ENCODE peak calls at places on chromosomes 13 and 19, in seven cellular contexts. One of them, this sample, is unnamed.

GRCh38 chr19:8253678-8254077 is 44.5 kb downstream of the CERS4 start:
- DNase-seq in activated gamma-delta T cell treated with Interleukin-2 at 50 U/mL for 16 hours: no peak
- DNase-seq in IMR-90: peak
- DNase-seq in lower lobe of right lung: no peak
- DNase-seq in iPS-NIHi11: no peak
- DNase-seq in lower leg skin: no peak
- DNase-seq in breast epithelium: no peak
- DNase-seq in this sample: no peak

GRCh38 chr13:110359840-110360301 is 52.8 kb downstream of the COL4A2 start:
- DNase-seq in lower leg skin: no peak
- DNase-seq in activated gamma-delta T cell treated with Interleukin-2 at 50 U/mL for 16 hours: no peak
- DNase-seq in IMR-90: peak
- DNase-seq in breast epithelium: no peak
- DNase-seq in iPS-NIHi11: no peak
- DNase-seq in lower lobe of right lung: no peak
- DNase-seq in this sample: no peak

GRCh38 chr13:114101325-114101821 is 31.1 kb downstream of the RASA3 start:
- DNase-seq in IMR-90: no peak
- DNase-seq in lower lobe of right lung: peak
- DNase-seq in activated gamma-delta T cell treated with Interleukin-2 at 50 U/mL for 16 hours: no peak
- DNase-seq in lower leg skin: peak
- DNase-seq in breast epithelium: peak
- DNase-seq in iPS-NIHi11: no peak
- DNase-seq in this sample: peak

GRCh38 chr19:54677217-54677616 is 14.4 kb downstream of the LILRB4 start:
- DNase-seq in iPS-NIHi11: no peak
- DNase-seq in lower lobe of right lung: no peak
- DNase-seq in activated gamma-delta T cell treated with Interleukin-2 at 50 U/mL for 16 hours: no peak
- DNase-seq in IMR-90: no peak
- DNase-seq in breast epithelium: no peak
- DNase-seq in lower leg skin: no peak
- DNase-seq in this sample: no peak

GRCh38 chr13:39616087-39616694 is 13.2 kb upstream of the LHFPL6 start:
- DNase-seq in lower lobe of right lung: no peak
- DNase-seq in breast epithelium: no peak
- DNase-seq in iPS-NIHi11: peak
- DNase-seq in IMR-90: peak
- DNase-seq in activated gamma-delta T cell treated with Interleukin-2 at 50 U/mL for 16 hours: peak
- DNase-seq in lower leg skin: no peak
- DNase-seq in this sample: peak

GRCh38 chr13:36815069-36815468 is 4.0 kb upstream of the RFXAP start:
- DNase-seq in lower lobe of right lung: no peak
- DNase-seq in lower leg skin: no peak
- DNase-seq in IMR-90: no peak
- DNase-seq in breast epithelium: no peak
- DNase-seq in activated gamma-delta T cell treated with Interleukin-2 at 50 U/mL for 16 hours: no peak
- DNase-seq in iPS-NIHi11: no peak
- DNase-seq in this sample: no peak

GRCh38 chr19:49666120-49666444 is 349 bp downstream of the BCL2L12 start:
- DNase-seq in IMR-90: no peak
- DNase-seq in breast epithelium: no peak
- DNase-seq in iPS-NIHi11: no peak
- DNase-seq in activated gamma-delta T cell treated with Interleukin-2 at 50 U/mL for 16 hours: no peak
- DNase-seq in lower leg skin: no peak
- DNase-seq in lower lobe of right lung: no peak
- DNase-seq in this sample: no peak

GRCh38 chr19:1065606-1066109 is 1.3 kb upstream of the ARHGAP45 start:
- DNase-seq in breast epithelium: no peak
- DNase-seq in IMR-90: no peak
- DNase-seq in lower lobe of right lung: peak
- DNase-seq in activated gamma-delta T cell treated with Interleukin-2 at 50 U/mL for 16 hours: no peak
- DNase-seq in iPS-NIHi11: no peak
- DNase-seq in lower leg skin: no peak
- DNase-seq in this sample: no peak

GRCh38 chr19:55358943-55359908 is 3.8 kb downstream of the GARIN5B start:
- DNase-seq in iPS-NIHi11: no peak
- DNase-seq in IMR-90: no peak
- DNase-seq in breast epithelium: no peak
- DNase-seq in lower lobe of right lung: no peak
- DNase-seq in lower leg skin: no peak
- DNase-seq in activated gamma-delta T cell treated with Interleukin-2 at 50 U/mL for 16 hours: no peak
- DNase-seq in this sample: no peak

GRCh38 chr19:29748996-29749395 is 33.9 kb upstream of the C19orf12 start:
- DNase-seq in lower leg skin: no peak
- DNase-seq in IMR-90: no peak
- DNase-seq in lower lobe of right lung: no peak
- DNase-seq in iPS-NIHi11: no peak
- DNase-seq in activated gamma-delta T cell treated with Interleukin-2 at 50 U/mL for 16 hours: no peak
- DNase-seq in breast epithelium: no peak
- DNase-seq in this sample: no peak

GRCh38 chr19:45408830-45409593 is 2.6 kb downstream of the POLR1G start:
- DNase-seq in IMR-90: no peak
- DNase-seq in iPS-NIHi11: no peak
- DNase-seq in breast epithelium: no peak
- DNase-seq in lower lobe of right lung: no peak
- DNase-seq in activated gamma-delta T cell treated with Interleukin-2 at 50 U/mL for 16 hours: no peak
- DNase-seq in lower leg skin: no peak
- DNase-seq in this sample: no peak

GRCh38 chr13:78595819-78596700 is 7.3 kb downstream of the POU4F1 start:
- DNase-seq in iPS-NIHi11: peak
- DNase-seq in lower leg skin: no peak
- DNase-seq in IMR-90: no peak
- DNase-seq in lower lobe of right lung: no peak
- DNase-seq in breast epithelium: no peak
- DNase-seq in activated gamma-delta T cell treated with Interleukin-2 at 50 U/mL for 16 hours: no peak
- DNase-seq in this sample: no peak

GRCh38 chr19:10104665-10105221 is 1.4 kb upstream of the PPAN start:
- DNase-seq in lower lobe of right lung: no peak
- DNase-seq in iPS-NIHi11: no peak
- DNase-seq in lower leg skin: no peak
- DNase-seq in breast epithelium: no peak
- DNase-seq in IMR-90: no peak
- DNase-seq in activated gamma-delta T cell treated with Interleukin-2 at 50 U/mL for 16 hours: peak
- DNase-seq in this sample: no peak

GRCh38 chr13:49410006-49410405 is 33.9 kb downstream of the CAB39L start:
- DNase-seq in breast epithelium: no peak
- DNase-seq in lower lobe of right lung: no peak
- DNase-seq in IMR-90: no peak
- DNase-seq in activated gamma-delta T cell treated with Interleukin-2 at 50 U/mL for 16 hours: no peak
- DNase-seq in iPS-NIHi11: no peak
- DNase-seq in lower leg skin: no peak
- DNase-seq in this sample: no peak

GRCh38 chr13:50196118-50196517 is 180.9 kb downstream of the KCNRG start:
- DNase-seq in activated gamma-delta T cell treated with Interleukin-2 at 50 U/mL for 16 hours: no peak
- DNase-seq in breast epithelium: no peak
- DNase-seq in lower lobe of right lung: no peak
- DNase-seq in iPS-NIHi11: no peak
- DNase-seq in IMR-90: no peak
- DNase-seq in lower leg skin: no peak
- DNase-seq in this sample: no peak

GRCh38 chr19:35357867-35358573 is at the start of gene FFAR3:
- DNase-seq in iPS-NIHi11: no peak
- DNase-seq in lower leg skin: peak
- DNase-seq in IMR-90: peak
- DNase-seq in lower lobe of right lung: no peak
- DNase-seq in activated gamma-delta T cell treated with Interleukin-2 at 50 U/mL for 16 hours: no peak
- DNase-seq in breast epithelium: peak
- DNase-seq in this sample: peak

GRCh38 chr19:51407631-51408131 is 9.8 kb downstream of the SIGLEC10 start:
- DNase-seq in lower lobe of right lung: no peak
- DNase-seq in lower leg skin: no peak
- DNase-seq in activated gamma-delta T cell treated with Interleukin-2 at 50 U/mL for 16 hours: peak
- DNase-seq in IMR-90: peak
- DNase-seq in breast epithelium: no peak
- DNase-seq in iPS-NIHi11: peak
- DNase-seq in this sample: no peak

This sample was measured in tibial nerve.